ENCODE peak calls at places on chromosomes 5 and 9, in six cellular contexts. One of them, this sample, is unnamed.

GRCh38 chr5:138937392-138938387 is 62.6 kb upstream of the LRRTM2 start:
- DNase-seq in activated CD4-positive, alpha-beta T cell treated with anti-CD3 and anti-CD28 coated beads for 36 hours: no peak
- DNase-seq in HEK293T: no peak
- DNase-seq in astrocyte: no peak
- DNase-seq in DMS 273 treated with DMSO at 0.1 percent for 48 hours: no peak
- DNase-seq in GDM1: no peak
- DNase-seq in this sample: no peak

GRCh38 chr9:130732131-130732530 is 38.6 kb downstream of the EXOSC2 start:
- DNase-seq in DMS 273 treated with DMSO at 0.1 percent for 48 hours: peak
- DNase-seq in HEK293T: no peak
- DNase-seq in astrocyte: peak
- DNase-seq in activated CD4-positive, alpha-beta T cell treated with anti-CD3 and anti-CD28 coated beads for 36 hours: no peak
- DNase-seq in GDM1: no peak
- DNase-seq in this sample: no peak

GRCh38 chr9:79661279-79661678 is 89.5 kb downstream of the TLE4 start:
- DNase-seq in HEK293T: no peak
- DNase-seq in astrocyte: no peak
- DNase-seq in DMS 273 treated with DMSO at 0.1 percent for 48 hours: peak
- DNase-seq in GDM1: no peak
- DNase-seq in activated CD4-positive, alpha-beta T cell treated with anti-CD3 and anti-CD28 coated beads for 36 hours: no peak
- DNase-seq in this sample: no peak

GRCh38 chr5:17305964-17306725 is 88.7 kb downstream of the BASP1 start:
- DNase-seq in DMS 273 treated with DMSO at 0.1 percent for 48 hours: no peak
- DNase-seq in activated CD4-positive, alpha-beta T cell treated with anti-CD3 and anti-CD28 coated beads for 36 hours: no peak
- DNase-seq in astrocyte: peak
- DNase-seq in HEK293T: peak
- DNase-seq in GDM1: no peak
- DNase-seq in this sample: no peak

GRCh38 chr5:113487779-113488644 is at the start of gene MCC:
- DNase-seq in DMS 273 treated with DMSO at 0.1 percent for 48 hours: peak
- DNase-seq in activated CD4-positive, alpha-beta T cell treated with anti-CD3 and anti-CD28 coated beads for 36 hours: peak
- DNase-seq in GDM1: no peak
- DNase-seq in HEK293T: peak
- DNase-seq in astrocyte: peak
- DNase-seq in this sample: peak

GRCh38 chr5:73157399-73158303 is 15.3 kb upstream of the TMEM174 start:
- DNase-seq in HEK293T: no peak
- DNase-seq in DMS 273 treated with DMSO at 0.1 percent for 48 hours: no peak
- DNase-seq in astrocyte: no peak
- DNase-seq in GDM1: no peak
- DNase-seq in activated CD4-positive, alpha-beta T cell treated with anti-CD3 and anti-CD28 coated beads for 36 hours: no peak
- DNase-seq in this sample: no peak

GRCh38 chr5:180637962-180638680 is 11.3 kb downstream of the FLT4 start:
- DNase-seq in DMS 273 treated with DMSO at 0.1 percent for 48 hours: no peak
- DNase-seq in activated CD4-positive, alpha-beta T cell treated with anti-CD3 and anti-CD28 coated beads for 36 hours: no peak
- DNase-seq in HEK293T: no peak
- DNase-seq in GDM1: no peak
- DNase-seq in astrocyte: no peak
- DNase-seq in this sample: no peak

GRCh38 chr5:41408676-41409443 is 101.5 kb downstream of the PLCXD3 start:
- DNase-seq in DMS 273 treated with DMSO at 0.1 percent for 48 hours: no peak
- DNase-seq in GDM1: no peak
- DNase-seq in HEK293T: no peak
- DNase-seq in astrocyte: peak
- DNase-seq in activated CD4-positive, alpha-beta T cell treated with anti-CD3 and anti-CD28 coated beads for 36 hours: no peak
- DNase-seq in this sample: no peak

GRCh38 chr9:126471084-126471611 is 142.6 kb upstream of the LMX1B start:
- DNase-seq in GDM1: peak
- DNase-seq in HEK293T: no peak
- DNase-seq in DMS 273 treated with DMSO at 0.1 percent for 48 hours: no peak
- DNase-seq in activated CD4-positive, alpha-beta T cell treated with anti-CD3 and anti-CD28 coated beads for 36 hours: peak
- DNase-seq in astrocyte: peak
- DNase-seq in this sample: peak

GRCh38 chr5:62791059-62791458 is 212.4 kb downstream of the LRRC70 start:
- DNase-seq in GDM1: no peak
- DNase-seq in activated CD4-positive, alpha-beta T cell treated with anti-CD3 and anti-CD28 coated beads for 36 hours: no peak
- DNase-seq in HEK293T: no peak
- DNase-seq in DMS 273 treated with DMSO at 0.1 percent for 48 hours: no peak
- DNase-seq in astrocyte: no peak
- DNase-seq in this sample: no peak

GRCh38 chr5:145775893-145776444 is 59.2 kb downstream of the PRELID2 start:
- DNase-seq in HEK293T: no peak
- DNase-seq in activated CD4-positive, alpha-beta T cell treated with anti-CD3 and anti-CD28 coated beads for 36 hours: no peak
- DNase-seq in astrocyte: peak
- DNase-seq in DMS 273 treated with DMSO at 0.1 percent for 48 hours: no peak
- DNase-seq in GDM1: no peak
- DNase-seq in this sample: peak

GRCh38 chr9:694499-695154 is 146.9 kb upstream of the DMRT1 start:
- DNase-seq in activated CD4-positive, alpha-beta T cell treated with anti-CD3 and anti-CD28 coated beads for 36 hours: no peak
- DNase-seq in astrocyte: peak
- DNase-seq in DMS 273 treated with DMSO at 0.1 percent for 48 hours: no peak
- DNase-seq in HEK293T: no peak
- DNase-seq in GDM1: no peak
- DNase-seq in this sample: peak

GRCh38 chr5:135234242-135235000 is 164.6 kb downstream of the MACROH2A1 start:
- DNase-seq in HEK293T: no peak
- DNase-seq in DMS 273 treated with DMSO at 0.1 percent for 48 hours: no peak
- DNase-seq in GDM1: no peak
- DNase-seq in astrocyte: no peak
- DNase-seq in activated CD4-positive, alpha-beta T cell treated with anti-CD3 and anti-CD28 coated beads for 36 hours: no peak
- DNase-seq in this sample: no peak

GRCh38 chr9:7640205-7640604 is 159.4 kb downstream of the DMAC1 start:
- DNase-seq in astrocyte: peak
- DNase-seq in DMS 273 treated with DMSO at 0.1 percent for 48 hours: no peak
- DNase-seq in HEK293T: no peak
- DNase-seq in GDM1: no peak
- DNase-seq in activated CD4-positive, alpha-beta T cell treated with anti-CD3 and anti-CD28 coated beads for 36 hours: no peak
- DNase-seq in this sample: no peak

GRCh38 chr5:92119110-92119509 is 736.0 kb upstream of the ARRDC3 start:
- DNase-seq in DMS 273 treated with DMSO at 0.1 percent for 48 hours: no peak
- DNase-seq in GDM1: no peak
- DNase-seq in HEK293T: no peak
- DNase-seq in activated CD4-positive, alpha-beta T cell treated with anti-CD3 and anti-CD28 coated beads for 36 hours: no peak
- DNase-seq in astrocyte: no peak
- DNase-seq in this sample: no peak

This sample was measured in pons.